ENCODE peak calls at places on chromosomes 6 and 20, in four cellular contexts. P, M, Q and O are unnamed samples.

GRCh38 chr20:55153321-55153720 is 677.9 kb downstream of the DOK5 start:
- DNase-seq in M (no peak), Q (no peak), P (no peak), O (no peak)

GRCh38 chr6:103800131-103800670 is 1059.5 kb downstream of the HACE1 start:
- DNase-seq in P (no peak), M (no peak), Q (no peak), O (no peak)

GRCh38 chr6:91697010-91697694 is 1110.3 kb upstream of the MAP3K7 start:
- DNase-seq in Q (no peak), M (no peak), P (no peak), O (no peak)

GRCh38 chr20:9886227-9886626 is 47.4 kb upstream of the PAK5 start:
- DNase-seq in Q (no peak), M (no peak), P (no peak), O (no peak)

GRCh38 chr6:106281661-106282060 is 43.9 kb downstream of the ATG5 start:
- DNase-seq in P (no peak), M (no peak), Q (no peak), O (no peak)

GRCh38 chr20:62914970-62915457 is 11.3 kb downstream of the DIDO1 start:
- DNase-seq in P (no peak), Q (peak; percentile 77), M (peak; percentile 58), O (no peak)

GRCh38 chr6:148407372-148407771 is 64.7 kb downstream of the SASH1 start:
- DNase-seq in M (no peak), Q (no peak), P (no peak), O (no peak)

GRCh38 chr20:61736751-61737310 is 328.9 kb downstream of the TAF4 start:
- DNase-seq in M (no peak), P (no peak), Q (no peak), O (no peak)

GRCh38 chr6:159106627-159107241 is 61.9 kb upstream of the TAGAP start:
- DNase-seq in Q (peak; percentile 33), M (peak; percentile 83), P (no peak), O (peak; percentile 70)

GRCh38 chr6:109503327-109504224 is 20.6 kb upstream of the ZBTB24 start:
- DNase-seq in P (no peak), Q (no peak), M (no peak), O (no peak)

GRCh38 chr6:26355366-26355765 is 9.6 kb upstream of the BTN3A2 start:
- DNase-seq in Q (no peak), P (no peak), M (no peak), O (no peak)

GRCh38 chr20:53808733-53809132 is 215.1 kb upstream of the ZNF217 start:
- DNase-seq in M (no peak), P (no peak), Q (no peak), O (no peak)

GRCh38 chr6:157223021-157223430 is 100.3 kb downstream of the TMEM242 start:
- DNase-seq in Q (no peak), M (no peak), P (no peak), O (no peak)

GRCh38 chr6:131657630-131658111 is 20.6 kb downstream of the ENPP3 start:
- DNase-seq in P (no peak), Q (no peak), M (no peak), O (no peak)

GRCh38 chr20:36479938-36480337 is 61.4 kb upstream of the MYL9 start:
- DNase-seq in P (no peak), M (no peak), Q (no peak), O (no peak)

GRCh38 chr6:168711049-168711640 is 270.2 kb downstream of the SMOC2 start:
- DNase-seq in M (peak; percentile 32), Q (no peak), P (no peak), O (no peak)

DNA sequence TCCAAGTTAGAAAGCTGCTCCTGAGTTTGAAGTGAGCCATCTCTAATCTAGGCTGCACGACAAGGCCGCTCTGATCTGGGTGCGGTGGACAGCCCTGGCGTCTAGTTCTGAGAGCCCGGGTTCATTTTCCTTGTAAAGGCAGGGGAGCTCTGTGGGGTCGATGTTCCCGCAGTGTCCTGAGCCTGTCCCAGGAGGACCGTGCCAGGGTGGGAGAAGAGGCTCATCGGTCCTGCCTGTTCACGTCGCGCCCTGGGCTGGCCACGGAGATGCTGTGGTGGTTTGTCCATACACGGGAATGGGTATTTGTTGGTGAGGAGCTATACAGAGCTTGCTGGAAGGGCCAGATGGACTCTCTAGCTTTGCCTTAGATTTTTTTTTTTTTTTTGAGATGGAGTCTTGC is 27.0 kb downstream of the PSMG4 start:
- DNase-seq in Q (no peak), P (no peak), M (no peak), O (no peak)
- TF ChIP-seq FOSL1 in Q (no peak), P (no peak), M (no peak), O (no peak)

GRCh38 chr6:163568275-163568674 is 153.8 kb downstream of the QKI start:
- DNase-seq in P (no peak), Q (no peak), M (no peak), O (no peak)

GRCh38 chr6:163564536-163564935 is 150.0 kb downstream of the QKI start:
- DNase-seq in M (no peak), Q (no peak), P (no peak), O (no peak)

GRCh38 chr6:163563303-163563702 is 148.8 kb downstream of the QKI start:
- DNase-seq in Q (no peak), M (no peak), P (no peak), O (no peak)

GRCh38 chr6:163566056-163566455 is 151.5 kb downstream of the QKI start:
- DNase-seq in Q (no peak), P (no peak), M (no peak), O (no peak)

DNA sequence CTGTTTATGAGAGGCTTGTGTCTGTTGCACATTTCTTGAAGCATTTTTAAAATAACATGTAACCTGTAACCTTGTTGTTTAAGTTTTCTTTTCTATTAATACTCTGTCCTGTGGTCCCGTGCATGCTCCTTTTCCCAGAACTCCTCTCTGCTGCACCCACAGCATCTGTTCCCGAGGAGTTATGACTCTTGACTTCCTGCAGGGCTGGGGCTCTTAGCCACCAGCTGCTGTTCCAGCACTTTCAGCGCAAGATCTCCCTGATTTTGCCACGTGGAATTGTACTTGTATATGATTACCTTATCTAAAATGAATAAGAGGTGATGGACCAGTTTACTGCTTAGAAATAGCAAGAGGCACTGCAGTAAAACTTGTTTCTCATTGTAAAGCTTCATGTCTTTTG is 150.6 kb downstream of the QKI start:
- DNase-seq in P (no peak), Q (no peak), M (no peak), O (no peak)
- TF ChIP-seq YY1 in P (no peak), Q (no peak), M (no peak), O (no peak)

DNA sequence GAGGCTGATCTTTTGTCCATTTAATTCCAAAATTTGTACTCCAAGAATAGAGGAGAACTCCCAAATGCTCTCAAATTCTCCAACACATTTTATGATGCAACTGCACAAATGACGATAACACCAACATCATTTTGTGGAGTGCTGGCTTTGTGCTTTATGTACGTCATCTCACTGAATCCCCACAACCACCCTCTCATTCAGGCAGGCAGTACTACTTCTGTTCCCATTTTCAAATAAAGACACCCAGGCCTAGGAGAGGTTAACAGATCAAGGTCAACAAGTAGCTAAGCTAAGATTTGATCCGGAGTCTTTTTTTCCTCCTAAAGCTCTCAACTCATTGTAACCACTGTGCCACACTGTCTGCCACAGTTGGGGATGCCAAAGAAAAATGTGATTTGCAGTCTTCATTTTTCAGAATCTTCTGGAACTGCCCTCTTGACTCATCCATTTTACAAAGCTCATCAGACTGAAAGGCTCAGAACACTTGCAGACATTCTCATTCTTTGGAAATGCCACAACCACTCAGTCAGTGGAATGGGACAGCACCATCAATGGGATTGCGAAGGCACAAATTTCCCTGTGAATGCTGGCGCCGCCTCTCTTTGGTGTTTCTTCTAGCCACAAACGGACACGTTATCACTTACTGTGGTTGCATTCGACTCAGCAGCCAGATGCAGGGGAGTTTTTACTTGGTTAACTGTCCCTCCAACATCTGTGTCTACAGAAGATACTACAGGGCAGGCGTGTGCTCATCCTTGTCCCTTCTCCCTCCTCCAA is 184.4 kb downstream of the GJA10 start:
- DNase-seq in Q (no peak), P (no peak), M (peak; percentile 15), O (no peak)
- TF ChIP-seq FOSL1 in Q (no peak), P (no peak), M (no peak), O (no peak)

GRCh38 chr6:149840345-149841075 is 23.6 kb downstream of the LRP11 start:
- DNase-seq in Q (peak; percentile 82), M (peak; percentile 69), P (no peak), O (peak; percentile 68)
- TF ChIP-seq YY1 in Q (peak; percentile 11), M (no peak), P (peak; percentile 41), O (peak; percentile 52)

GRCh38 chr20:47191074-47191673 is 165.3 kb downstream of the ZMYND8 start:
- DNase-seq in Q (no peak), M (no peak), P (no peak), O (no peak)

GRCh38 chr20:47189060-47189459 is 167.4 kb downstream of the ZMYND8 start:
- DNase-seq in Q (no peak), P (no peak), M (no peak), O (no peak)

GRCh38 chr20:47188540-47188939 is 168.0 kb downstream of the ZMYND8 start:
- DNase-seq in P (no peak), Q (no peak), M (no peak), O (no peak)

DNA sequence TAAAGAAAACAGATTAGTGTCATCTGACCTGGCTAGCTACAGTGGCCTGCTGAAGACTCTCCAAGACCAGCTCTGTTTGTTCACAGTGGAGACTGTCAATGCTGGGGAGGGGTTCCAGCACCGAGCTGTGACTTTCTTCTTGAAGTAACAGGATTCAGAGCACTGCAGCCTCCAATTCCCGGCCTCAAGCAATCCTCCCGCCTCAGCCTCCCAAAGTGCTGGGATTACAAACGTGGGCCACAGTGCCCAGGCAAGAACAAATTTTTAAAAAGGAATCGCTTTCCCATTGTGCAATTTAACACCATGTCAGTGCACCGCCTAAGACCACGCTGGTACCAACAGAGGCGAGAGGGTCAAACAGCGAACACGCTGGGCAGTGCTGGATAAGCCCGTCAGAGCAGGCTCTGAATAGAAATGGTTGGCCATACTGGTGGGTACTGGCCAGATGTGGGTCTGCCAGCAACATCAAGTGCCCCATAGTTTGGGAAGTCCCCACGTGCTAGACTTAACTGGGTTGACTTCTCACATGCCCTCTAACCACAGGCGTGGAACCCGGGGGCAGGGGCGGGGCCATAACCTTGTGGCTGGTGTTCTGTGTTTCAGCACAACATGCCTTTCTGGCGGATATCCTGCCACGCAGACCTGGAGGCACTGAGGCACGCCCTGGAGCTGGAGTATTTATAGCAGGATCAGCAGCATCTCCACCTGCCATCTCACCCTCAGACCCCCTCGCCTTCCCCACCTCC is 168.9 kb downstream of the ZMYND8 start:
- DNase-seq in Q (no peak), M (no peak), P (no peak), O (no peak)
- TF ChIP-seq FOSL1 in Q (no peak), M (no peak), P (no peak), O (no peak)